ENCODE peak calls at places on chromosomes 12 and 14, in eight cellular contexts. V is neural progenitor cell, X is sigmoid colon, W is endodermal cell, Y is tibial artery, O is thyroid gland, M is Peyer's patch, A is cardiac muscle cell. E is an unnamed sample.
A peak's percentile ranks its signal among the peaks of the same experiment; 100 is the strongest.

GRCh38 chr12:123923038-123923437 is 49.6 kb downstream of the CCDC92 start:
- DNase-seq in V (no peak), X (no peak), W (no peak), Y (no peak), O (no peak), M (no peak), A (no peak), E (no peak)

GRCh38 chr12:51270067-51270846 is at the start of gene SMAGP:
- DNase-seq in V (peak; percentile 89), X (peak; percentile 69), W (peak; percentile 97), Y (no peak), O (peak; percentile 82), M (peak; percentile 88), A (peak; percentile 47), E (peak; percentile 64)

GRCh38 chr12:52643233-52644077 is 8.6 kb downstream of the KRT2 start:
- DNase-seq in V (no peak), X (no peak), W (peak; percentile 29), Y (peak; percentile 40), O (no peak), M (no peak), A (no peak), E (no peak)

GRCh38 chr14:34203271-34203722 is 252.4 kb upstream of the EGLN3 start:
- DNase-seq in V (no peak), X (no peak), W (no peak), Y (no peak), O (no peak), M (no peak), A (no peak), E (no peak)

GRCh38 chr12:29552324-29552927 is 54.9 kb upstream of the OVCH1 start:
- DNase-seq in V (peak; percentile 70), X (peak; percentile 74), W (peak; percentile 93), Y (peak; percentile 74), O (peak; percentile 66), M (peak; percentile 79), A (peak; percentile 79), E (peak; percentile 75)

GRCh38 chr14:101716956-101717662 is 44.4 kb upstream of the PPP2R5C start:
- DNase-seq in V (no peak), X (no peak), W (peak; percentile 43), Y (no peak), O (no peak), M (no peak), A (no peak), E (no peak)

GRCh38 chr12:14959126-14959440 is 2.3 kb downstream of the ARHGDIB start:
- DNase-seq in V (no peak), X (no peak), W (no peak), Y (no peak), O (no peak), M (no peak), A (no peak), E (no peak)

GRCh38 chr12:32671930-32672785 is 6.9 kb upstream of the DNM1L start:
- DNase-seq in V (peak; percentile 75), X (no peak), W (peak; percentile 79), Y (peak; percentile 4), O (peak; percentile 24), M (peak; percentile 61), A (peak; percentile 90), E (no peak)

GRCh38 chr12:124747426-124748161 is 116.1 kb downstream of the SCARB1 start:
- DNase-seq in V (no peak), X (no peak), W (peak; percentile 67), Y (no peak), O (no peak), M (no peak), A (peak; percentile 76), E (no peak)

GRCh38 chr12:60266381-60266852 is 670.6 kb downstream of the SLC16A7 start:
- DNase-seq in V (no peak), X (no peak), W (no peak), Y (no peak), O (no peak), M (no peak), A (peak; percentile 56), E (no peak)

GRCh38 chr14:100965296-100965695 is 61.8 kb upstream of the RTL1 start:
- DNase-seq in V (no peak), X (no peak), W (no peak), Y (no peak), O (no peak), M (no peak), A (no peak), E (no peak)

GRCh38 chr12:38144601-38145436 is 171.8 kb upstream of the ALG10B start:
- DNase-seq in V (no peak), X (no peak), W (no peak), Y (no peak), O (no peak), M (no peak), A (no peak), E (no peak)

GRCh38 chr14:92973265-92973797 is 50.4 kb downstream of the CHGA start:
- DNase-seq in V (peak; percentile 77), X (peak; percentile 94), W (peak; percentile 97), Y (peak; percentile 89), O (peak; percentile 90), M (peak; percentile 80), A (peak; percentile 82), E (peak; percentile 82)

GRCh38 chr14:89417111-89417468 is at the start of gene FOXN3:
- DNase-seq in V (peak; percentile 95), X (peak; percentile 97), W (peak; percentile 96), Y (peak; percentile 97), O (peak; percentile 94), M (peak; percentile 96), A (peak; percentile 95), E (peak; percentile 93)

GRCh38 chr12:10400829-10401228 is 8.7 kb downstream of the KLRC4 start:
- DNase-seq in V (no peak), X (no peak), W (no peak), Y (no peak), O (no peak), M (no peak), A (no peak), E (no peak)

GRCh38 chr14:101628471-101628966 is 67.2 kb downstream of the DIO3 start:
- DNase-seq in V (peak; percentile 87), X (peak; percentile 85), W (peak; percentile 93), Y (peak; percentile 81), O (peak; percentile 76), M (peak; percentile 82), A (peak; percentile 76), E (peak; percentile 70)

GRCh38 chr14:92737206-92737605 is 11.2 kb downstream of the LGMN start:
- DNase-seq in V (no peak), X (no peak), W (no peak), Y (no peak), O (peak; percentile 65), M (no peak), A (no peak), E (no peak)

GRCh38 chr14:51733147-51733546 is 81.4 kb downstream of the FRMD6 start:
- DNase-seq in V (no peak), X (no peak), W (no peak), Y (no peak), O (no peak), M (no peak), A (no peak), E (no peak)

DNA sequence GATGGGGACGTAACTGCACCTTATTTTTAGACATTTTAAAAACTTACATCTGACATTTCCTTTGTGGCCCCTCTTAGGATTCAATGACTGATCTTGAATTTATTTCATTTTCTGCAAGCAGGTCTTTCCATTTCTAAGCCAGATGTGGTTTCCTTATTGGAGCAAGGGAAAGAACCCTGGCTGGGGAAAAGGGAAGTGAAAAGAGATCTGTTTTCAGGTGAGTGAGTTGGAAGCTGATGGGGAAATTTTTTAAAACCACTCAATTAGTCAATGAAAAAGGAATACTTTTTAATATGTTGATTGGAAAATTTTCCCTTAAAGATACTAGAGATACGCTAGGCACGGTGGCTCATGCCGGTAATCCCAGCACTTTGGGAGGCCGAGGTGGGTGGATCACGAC is 2.6 kb downstream of the ZNF140 start:
- DNase-seq in V (no peak), X (no peak), W (no peak), Y (no peak), O (no peak), M (no peak), A (no peak), E (no peak)
- H3K27ac ChIP-seq in V (no peak overlapping the region), X (no peak overlapping the region), W (no peak overlapping the region), Y (no peak overlapping the region), O (no peak overlapping the region), M (no peak overlapping the region), A (no peak overlapping the region), E (no peak overlapping the region)

GRCh38 chr14:96256420-96256819 is 410 bp downstream of the BDKRB1 start:
- DNase-seq in V (no peak), X (no peak), W (no peak), Y (no peak), O (no peak), M (no peak), A (no peak), E (no peak)
- TF ChIP-seq CTCF in V (no peak), X (no peak), W (no peak), Y (no peak), O (no peak), M (no peak), A (peak; percentile 11), E (no peak)

GRCh38 chr12:121797937-121798801 is 4.7 kb upstream of the RHOF start:
- DNase-seq in V (peak; percentile 65), X (peak; percentile 89), W (peak; percentile 89), Y (peak; percentile 91), O (peak; percentile 81), M (peak; percentile 87), A (peak; percentile 44), E (peak; percentile 83)
- H3K4me3 ChIP-seq in V (peak overlapping the region; percentile 84), X (peak overlapping the region; percentile 81), W (peak overlapping the region; percentile 84), Y (peak overlapping the region; percentile 91), O (peak overlapping the region; percentile 89), M (peak overlapping the region; percentile 93), A (peak overlapping the region; percentile 89), E (peak overlapping the region; percentile 76)

GRCh38 chr14:24187538-24187915 is 1.1 kb downstream of the IPO4 start:
- DNase-seq in V (no peak), X (no peak), W (no peak), Y (no peak), O (no peak), M (no peak), A (no peak), E (no peak)
- H3K27ac ChIP-seq in V (no peak overlapping the region), X (peak overlapping the region; percentile 84), W (no peak overlapping the region), Y (no peak overlapping the region), O (no peak overlapping the region), M (no peak overlapping the region), A (peak overlapping the region; percentile 54), E (no peak overlapping the region)